ENCODE peak calls at places on chromosomes 4 and X, in seven cellular contexts. One of them, this sample, is unnamed.

GRCh38 chr4:176270669-176271068 is 1.6 kb upstream of the ASB5 start:
- DNase-seq in heart left ventricle: no peak
- DNase-seq in right lobe of liver: no peak
- DNase-seq in A549: peak
- DNase-seq in gastrocnemius medialis: peak
- DNase-seq in thyroid gland: no peak
- DNase-seq in ovary: no peak
- DNase-seq in this sample: peak

GRCh38 chr4:77044458-77045124 is 31.2 kb downstream of the CCNI start:
- DNase-seq in heart left ventricle: no peak
- DNase-seq in right lobe of liver: no peak
- DNase-seq in A549: peak
- DNase-seq in gastrocnemius medialis: no peak
- DNase-seq in thyroid gland: no peak
- DNase-seq in ovary: no peak
- DNase-seq in this sample: peak

GRCh38 chr4:173538148-173538902 is 8.3 kb upstream of the HAND2 start:
- DNase-seq in heart left ventricle: peak
- DNase-seq in right lobe of liver: no peak
- DNase-seq in A549: no peak
- DNase-seq in gastrocnemius medialis: no peak
- DNase-seq in thyroid gland: no peak
- DNase-seq in ovary: peak
- DNase-seq in this sample: peak

GRCh38 chr4:59222231-59222630 is 1977.9 kb upstream of the ADGRL3 start:
- DNase-seq in heart left ventricle: no peak
- DNase-seq in right lobe of liver: no peak
- DNase-seq in A549: no peak
- DNase-seq in gastrocnemius medialis: no peak
- DNase-seq in thyroid gland: no peak
- DNase-seq in ovary: no peak
- DNase-seq in this sample: no peak

GRCh38 chr4:154503598-154503997 is 12.0 kb upstream of the DCHS2 start:
- DNase-seq in heart left ventricle: no peak
- DNase-seq in right lobe of liver: no peak
- DNase-seq in A549: peak
- DNase-seq in gastrocnemius medialis: no peak
- DNase-seq in thyroid gland: no peak
- DNase-seq in ovary: no peak
- DNase-seq in this sample: peak

GRCh38 chr4:56627985-56628384 is 53.1 kb downstream of the HOPX start:
- DNase-seq in heart left ventricle: no peak
- DNase-seq in right lobe of liver: no peak
- DNase-seq in A549: no peak
- DNase-seq in gastrocnemius medialis: no peak
- DNase-seq in thyroid gland: no peak
- DNase-seq in ovary: no peak
- DNase-seq in this sample: no peak

GRCh38 chrX:4243759-4244158 is 530.3 kb upstream of the PRKX start:
- DNase-seq in heart left ventricle: no peak
- DNase-seq in right lobe of liver: no peak
- DNase-seq in A549: no peak
- DNase-seq in gastrocnemius medialis: no peak
- DNase-seq in thyroid gland: no peak
- DNase-seq in ovary: no peak
- DNase-seq in this sample: no peak

GRCh38 chr4:154491731-154492249 is at the start of gene DCHS2:
- DNase-seq in heart left ventricle: no peak
- DNase-seq in right lobe of liver: peak
- DNase-seq in A549: no peak
- DNase-seq in gastrocnemius medialis: no peak
- DNase-seq in thyroid gland: peak
- DNase-seq in ovary: peak
- DNase-seq in this sample: no peak

GRCh38 chrX:23765449-23765848 is 17.5 kb upstream of the SAT1 start:
- DNase-seq in heart left ventricle: no peak
- DNase-seq in right lobe of liver: no peak
- DNase-seq in A549: no peak
- DNase-seq in gastrocnemius medialis: no peak
- DNase-seq in thyroid gland: no peak
- DNase-seq in ovary: no peak
- DNase-seq in this sample: no peak

GRCh38 chr4:45215976-45216542 is 489.7 kb upstream of the GNPDA2 start:
- DNase-seq in heart left ventricle: no peak
- DNase-seq in right lobe of liver: no peak
- DNase-seq in A549: no peak
- DNase-seq in gastrocnemius medialis: no peak
- DNase-seq in thyroid gland: no peak
- DNase-seq in ovary: no peak
- DNase-seq in this sample: no peak

GRCh38 chr4:82380344-82380743 is 6.6 kb upstream of the HNRNPD start:
- DNase-seq in heart left ventricle: peak
- DNase-seq in right lobe of liver: no peak
- DNase-seq in A549: no peak
- DNase-seq in gastrocnemius medialis: peak
- DNase-seq in thyroid gland: no peak
- DNase-seq in ovary: no peak
- DNase-seq in this sample: no peak

GRCh38 chr4:37757705-37758104 is 68.8 kb upstream of the PGM2 start:
- DNase-seq in heart left ventricle: no peak
- DNase-seq in right lobe of liver: no peak
- DNase-seq in A549: no peak
- DNase-seq in gastrocnemius medialis: no peak
- DNase-seq in thyroid gland: no peak
- DNase-seq in ovary: no peak
- DNase-seq in this sample: peak

GRCh38 chr4:183788308-183788707 is 116.8 kb upstream of the STOX2 start:
- DNase-seq in heart left ventricle: no peak
- DNase-seq in right lobe of liver: no peak
- DNase-seq in A549: no peak
- DNase-seq in gastrocnemius medialis: no peak
- DNase-seq in thyroid gland: no peak
- DNase-seq in ovary: no peak
- DNase-seq in this sample: no peak

GRCh38 chr4:166972071-166972470 is 262.2 kb downstream of the SPOCK3 start:
- DNase-seq in heart left ventricle: no peak
- DNase-seq in right lobe of liver: no peak
- DNase-seq in A549: peak
- DNase-seq in gastrocnemius medialis: no peak
- DNase-seq in thyroid gland: no peak
- DNase-seq in ovary: no peak
- DNase-seq in this sample: no peak

GRCh38 chr4:169618286-169618685 is 2.1 kb upstream of the CLCN3 start:
- DNase-seq in heart left ventricle: no peak
- DNase-seq in right lobe of liver: no peak
- DNase-seq in A549: no peak
- DNase-seq in gastrocnemius medialis: no peak
- DNase-seq in thyroid gland: no peak
- DNase-seq in ovary: no peak
- DNase-seq in this sample: no peak

GRCh38 chr4:95268819-95269565 is 279.8 kb downstream of the UNC5C start:
- DNase-seq in heart left ventricle: no peak
- DNase-seq in right lobe of liver: no peak
- DNase-seq in A549: no peak
- DNase-seq in gastrocnemius medialis: no peak
- DNase-seq in thyroid gland: peak
- DNase-seq in ovary: no peak
- DNase-seq in this sample: no peak

GRCh38 chr4:121705521-121705920 is 8.7 kb upstream of the ANXA5 start:
- DNase-seq in heart left ventricle: no peak
- DNase-seq in right lobe of liver: no peak
- DNase-seq in A549: no peak
- DNase-seq in gastrocnemius medialis: no peak
- DNase-seq in thyroid gland: no peak
- DNase-seq in ovary: no peak
- DNase-seq in this sample: no peak

GRCh38 chr4:102455750-102456149 is 45.4 kb upstream of the NFKB1 start:
- DNase-seq in heart left ventricle: no peak
- DNase-seq in right lobe of liver: no peak
- DNase-seq in A549: no peak
- DNase-seq in gastrocnemius medialis: no peak
- DNase-seq in thyroid gland: no peak
- DNase-seq in ovary: no peak
- DNase-seq in this sample: no peak

GRCh38 chr4:76704133-76704881 is 193.6 kb downstream of the SOWAHB start:
- DNase-seq in heart left ventricle: no peak
- DNase-seq in right lobe of liver: no peak
- DNase-seq in A549: peak
- DNase-seq in gastrocnemius medialis: no peak
- DNase-seq in thyroid gland: no peak
- DNase-seq in ovary: no peak
- DNase-seq in this sample: no peak

GRCh38 chrX:132965461-132965860 is 7.0 kb upstream of the HS6ST2 start:
- DNase-seq in heart left ventricle: no peak
- DNase-seq in right lobe of liver: no peak
- DNase-seq in A549: no peak
- DNase-seq in gastrocnemius medialis: no peak
- DNase-seq in thyroid gland: no peak
- DNase-seq in ovary: no peak
- DNase-seq in this sample: no peak

GRCh38 chrX:97704474-97704873 is 820.8 kb downstream of the RPA4 start:
- DNase-seq in heart left ventricle: no peak
- DNase-seq in right lobe of liver: no peak
- DNase-seq in A549: no peak
- DNase-seq in gastrocnemius medialis: no peak
- DNase-seq in thyroid gland: no peak
- DNase-seq in ovary: no peak
- DNase-seq in this sample: no peak

GRCh38 chrX:97705936-97706335 is 822.2 kb downstream of the RPA4 start:
- DNase-seq in heart left ventricle: no peak
- DNase-seq in right lobe of liver: no peak
- DNase-seq in A549: no peak
- DNase-seq in gastrocnemius medialis: no peak
- DNase-seq in thyroid gland: no peak
- DNase-seq in ovary: no peak
- DNase-seq in this sample: no peak

GRCh38 chrX:97700547-97700946 is 816.8 kb downstream of the RPA4 start:
- DNase-seq in heart left ventricle: no peak
- DNase-seq in right lobe of liver: no peak
- DNase-seq in A549: no peak
- DNase-seq in gastrocnemius medialis: no peak
- DNase-seq in thyroid gland: no peak
- DNase-seq in ovary: no peak
- DNase-seq in this sample: no peak

DNA sequence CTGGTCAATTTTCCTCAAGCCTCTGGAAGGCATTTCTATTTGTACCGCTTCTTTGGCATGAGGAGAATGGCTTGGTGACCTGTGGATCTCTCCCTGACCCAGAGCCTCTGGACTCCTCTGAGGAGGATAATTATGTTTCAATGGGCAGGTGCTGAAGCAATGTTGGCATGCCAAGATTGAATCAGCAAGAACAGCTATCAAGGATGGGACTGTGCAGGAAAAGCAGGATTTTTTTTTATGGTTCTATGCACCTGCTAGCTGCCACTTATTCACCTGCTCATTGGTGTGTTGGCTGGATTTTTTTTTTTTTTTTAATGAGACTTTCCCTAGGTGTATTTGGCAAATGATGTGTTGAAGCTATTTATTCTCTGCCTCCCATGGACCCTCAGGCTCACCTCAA is 821.2 kb downstream of the RPA4 start:
- DNase-seq in heart left ventricle: no peak
- DNase-seq in right lobe of liver: no peak
- DNase-seq in A549: no peak
- DNase-seq in gastrocnemius medialis: no peak
- DNase-seq in thyroid gland: no peak
- DNase-seq in ovary: no peak
- DNase-seq in this sample: no peak
- TF ChIP-seq POLR2A in heart left ventricle: no peak
- TF ChIP-seq POLR2A in right lobe of liver: no peak
- TF ChIP-seq POLR2A in A549: no peak
- TF ChIP-seq POLR2A in gastrocnemius medialis: no peak
- TF ChIP-seq POLR2A in thyroid gland: no peak
- TF ChIP-seq POLR2A in ovary: no peak
- TF ChIP-seq POLR2A in this sample: no peak

DNA sequence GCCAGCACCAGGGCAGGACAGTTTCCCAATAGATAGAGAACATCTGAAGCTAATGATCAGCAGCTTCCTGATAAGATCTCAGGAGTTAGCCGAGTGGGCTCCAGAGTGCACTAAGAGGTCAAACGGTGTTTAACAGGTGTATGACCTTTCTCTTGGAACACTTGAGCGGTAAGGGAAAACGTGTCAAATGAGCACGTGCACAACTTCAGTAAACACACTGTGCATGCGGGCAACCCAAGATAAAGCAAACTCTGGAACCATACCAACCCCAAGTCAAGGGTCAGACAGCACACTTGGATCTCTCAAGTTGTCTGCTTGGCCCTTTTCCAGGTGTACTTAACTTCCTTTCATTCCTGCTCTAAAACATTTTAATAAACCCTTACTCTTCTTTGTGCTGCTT is 1941.5 kb upstream of the PCDH10 start:
- DNase-seq in heart left ventricle: no peak
- DNase-seq in right lobe of liver: no peak
- DNase-seq in A549: no peak
- DNase-seq in gastrocnemius medialis: no peak
- DNase-seq in thyroid gland: no peak
- DNase-seq in ovary: no peak
- DNase-seq in this sample: no peak
- TF ChIP-seq CTCF in heart left ventricle: no peak
- TF ChIP-seq CTCF in right lobe of liver: no peak
- TF ChIP-seq CTCF in A549: no peak
- TF ChIP-seq CTCF in gastrocnemius medialis: no peak
- TF ChIP-seq CTCF in thyroid gland: no peak
- TF ChIP-seq CTCF in ovary: no peak
- TF ChIP-seq CTCF in this sample: no peak

GRCh38 chr4:38857354-38858096 is 908 bp upstream of the TLR6 start:
- DNase-seq in heart left ventricle: peak
- DNase-seq in right lobe of liver: no peak
- DNase-seq in A549: peak
- DNase-seq in gastrocnemius medialis: no peak
- DNase-seq in thyroid gland: peak
- DNase-seq in ovary: no peak
- DNase-seq in this sample: peak

GRCh38 chr4:38855466-38855865 is 1.2 kb downstream of the TLR6 start:
- DNase-seq in heart left ventricle: no peak
- DNase-seq in right lobe of liver: no peak
- DNase-seq in A549: no peak
- DNase-seq in gastrocnemius medialis: no peak
- DNase-seq in thyroid gland: no peak
- DNase-seq in ovary: no peak
- DNase-seq in this sample: peak

GRCh38 chr4:38858097-38858420 is 1.4 kb upstream of the TLR6 start:
- DNase-seq in heart left ventricle: no peak
- DNase-seq in right lobe of liver: no peak
- DNase-seq in A549: no peak
- DNase-seq in gastrocnemius medialis: no peak
- DNase-seq in thyroid gland: no peak
- DNase-seq in ovary: no peak
- DNase-seq in this sample: no peak

GRCh38 chr4:38856524-38857337 is at the start of gene TLR6:
- DNase-seq in heart left ventricle: no peak
- DNase-seq in right lobe of liver: peak
- DNase-seq in A549: peak
- DNase-seq in gastrocnemius medialis: no peak
- DNase-seq in thyroid gland: peak
- DNase-seq in ovary: no peak
- DNase-seq in this sample: peak

GRCh38 chr4:38856046-38856445 is 571 bp downstream of the TLR6 start:
- DNase-seq in heart left ventricle: no peak
- DNase-seq in right lobe of liver: no peak
- DNase-seq in A549: peak
- DNase-seq in gastrocnemius medialis: no peak
- DNase-seq in thyroid gland: no peak
- DNase-seq in ovary: no peak
- DNase-seq in this sample: peak
- TF ChIP-seq POLR2A in heart left ventricle: no peak
- TF ChIP-seq POLR2A in right lobe of liver: no peak
- TF ChIP-seq POLR2A in A549: no peak
- TF ChIP-seq POLR2A in gastrocnemius medialis: no peak
- TF ChIP-seq POLR2A in thyroid gland: no peak
- TF ChIP-seq POLR2A in ovary: no peak
- TF ChIP-seq POLR2A in this sample: no peak

GRCh38 chrX:148865237-148865636 is 364.8 kb downstream of the AFF2 start:
- DNase-seq in heart left ventricle: no peak
- DNase-seq in right lobe of liver: no peak
- DNase-seq in A549: no peak
- DNase-seq in gastrocnemius medialis: no peak
- DNase-seq in thyroid gland: no peak
- DNase-seq in ovary: no peak
- DNase-seq in this sample: no peak
- TF ChIP-seq CTCF in heart left ventricle: no peak
- TF ChIP-seq CTCF in right lobe of liver: no peak
- TF ChIP-seq CTCF in A549: no peak
- TF ChIP-seq CTCF in gastrocnemius medialis: no peak
- TF ChIP-seq CTCF in thyroid gland: no peak
- TF ChIP-seq CTCF in ovary: no peak
- TF ChIP-seq CTCF in this sample: no peak